ENCODE peak calls at places on chromosome 12, in six cellular contexts. O is NCI-H345; M is NCI-H1105; U is CD8-positive, alpha-beta T cell; N is tibial artery; X is stimulated activated CD8-positive, alpha-beta memory T cell treated with anti-CD3 and anti-CD28 coated beads, Interleukin-12 subunit alpha, Interleukin-12 subunit beta, amount 100 ng/mL, for 1 hour. Z is an unnamed sample.

GRCh38 chr12:121537814-121538698 is 42.8 kb downstream of the KDM2B start:
- DNase-seq in O (peak), M (no peak), U (no peak), N (no peak), X (no peak), Z (no peak)

GRCh38 chr12:11645391-11645790 is 4.1 kb upstream of the ETV6 start:
- DNase-seq in O (no peak), M (no peak), U (no peak), N (no peak), X (no peak), Z (no peak)

GRCh38 chr12:28583771-28584261 is 393.6 kb downstream of the CCDC91 start:
- DNase-seq in O (no peak), M (no peak), U (no peak), N (no peak), X (no peak), Z (no peak)

GRCh38 chr12:80937391-80938238 is at the start of gene LIN7A:
- DNase-seq in O (peak), M (peak), U (no peak), N (peak), X (no peak), Z (peak)

GRCh38 chr12:76329163-76329562 is 19.1 kb downstream of the BBS10 start:
- DNase-seq in O (no peak), M (no peak), U (no peak), N (no peak), X (no peak), Z (no peak)

GRCh38 chr12:126545411-126545810 is 1480.2 kb downstream of the AACS start:
- DNase-seq in O (no peak), M (no peak), U (no peak), N (no peak), X (no peak), Z (peak)

GRCh38 chr12:1611775-1612174 is 17.3 kb upstream of the WNT5B start:
- DNase-seq in O (peak), M (no peak), U (no peak), N (no peak), X (no peak), Z (no peak)

GRCh38 chr12:52663420-52663819 is 11.4 kb upstream of the KRT2 start:
- DNase-seq in O (no peak), M (no peak), U (no peak), N (no peak), X (no peak), Z (no peak)

GRCh38 chr12:31317471-31318397 is 8.2 kb downstream of the SINHCAF start:
- DNase-seq in O (no peak), M (no peak), U (no peak), N (no peak), X (no peak), Z (no peak)

GRCh38 chr12:39375206-39375808 is 67.6 kb downstream of the KIF21A start:
- DNase-seq in O (no peak), M (no peak), U (no peak), N (no peak), X (no peak), Z (no peak)

GRCh38 chr12:96218989-96219678 is 25.0 kb downstream of the ELK3 start:
- DNase-seq in O (no peak), M (no peak), U (no peak), N (no peak), X (no peak), Z (peak)

GRCh38 chr12:70443274-70443673 is 77.2 kb downstream of the KCNMB4 start:
- DNase-seq in O (no peak), M (no peak), U (no peak), N (no peak), X (no peak), Z (no peak)

GRCh38 chr12:27293463-27293862 is 39.2 kb upstream of the BMAL2 start:
- DNase-seq in O (no peak), M (no peak), U (no peak), N (no peak), X (no peak), Z (no peak)

GRCh38 chr12:71954040-71954649 is 15.5 kb downstream of the TPH2 start:
- DNase-seq in O (no peak), M (no peak), U (no peak), N (no peak), X (no peak), Z (no peak)